ENCODE peak calls at places on chromosomes 3 and 15, in ten cellular contexts. U is GM12891, Z is HepG2, E is transverse colon, A is HL-60, B is HCT116, T is stomach, Y is GM12878, X is breast epithelium, G is sigmoid colon. J is an unnamed sample.

GRCh38 chr3:153291052-153291689 is 129.1 kb downstream of the RAP2B start:
- DNase-seq in U (no peak), G (no peak), T (no peak), X (no peak), B (peak), E (no peak), A (peak), Y (no peak), Z (peak), J (no peak)

GRCh38 chr3:74883690-74884089 is 269.2 kb upstream of the CNTN3 start:
- DNase-seq in E (no peak), Z (peak), B (no peak), A (no peak), G (no peak), T (no peak), Y (no peak), U (no peak), X (no peak), J (no peak)

GRCh38 chr3:188220988-188221818 is 67.2 kb downstream of the LPP start:
- DNase-seq in X (no peak), Z (peak), U (no peak), A (no peak), T (no peak), Y (no peak), B (no peak), G (peak), E (peak), J (no peak)

GRCh38 chr15:67832031-67832551 is 6.8 kb downstream of the SKOR1 start:
- DNase-seq in E (no peak), X (no peak), T (no peak), U (no peak), G (peak), Z (no peak), A (peak), B (no peak), Y (no peak), J (no peak)

GRCh38 chr3:81554348-81554747 is 207.1 kb downstream of the GBE1 start:
- DNase-seq in A (no peak), T (no peak), E (no peak), G (no peak), X (no peak), Z (peak), B (no peak), Y (no peak), U (no peak), J (no peak)

GRCh38 chr3:187136936-187137335 is 2.4 kb downstream of the RPL39L start:
- DNase-seq in Z (no peak), Y (no peak), E (no peak), G (no peak), A (no peak), U (no peak), T (no peak), X (no peak), B (peak), J (no peak)

GRCh38 chr3:151581046-151581445 is 120.2 kb upstream of the IGSF10 start:
- DNase-seq in X (no peak), Z (no peak), B (no peak), U (no peak), T (no peak), A (no peak), Y (no peak), E (no peak), G (no peak), J (no peak)

GRCh38 chr15:80251505-80252280 is at the start of gene CTXND1:
- DNase-seq in E (no peak), G (peak), A (no peak), X (no peak), T (no peak), Z (no peak), U (no peak), B (no peak), Y (no peak), J (peak)

GRCh38 chr3:28916713-28917499 is 364.0 kb upstream of the RBMS3 start:
- DNase-seq in B (no peak), G (peak), X (peak), U (no peak), Y (peak), A (no peak), E (peak), Z (no peak), T (peak), J (no peak)

GRCh38 chr3:88000853-88001252 is 58.0 kb downstream of the CGGBP1 start:
- DNase-seq in B (no peak), U (no peak), Z (no peak), E (peak), Y (no peak), G (no peak), X (no peak), T (no peak), A (peak), J (no peak)

GRCh38 chr3:195868866-195869412 is 39.4 kb downstream of the TNK2 start:
- DNase-seq in U (no peak), T (no peak), G (peak), X (no peak), Y (no peak), Z (no peak), B (no peak), E (no peak), A (no peak), J (no peak)

GRCh38 chr3:140166908-140167599 is 232.1 kb downstream of the CLSTN2 start:
- DNase-seq in X (no peak), T (no peak), E (no peak), G (no peak), B (no peak), U (no peak), A (no peak), Z (no peak), Y (no peak), J (no peak)

GRCh38 chr15:65914981-65915925 is 46.0 kb downstream of the RAB11A start:
- DNase-seq in G (no peak), Z (no peak), T (peak), X (no peak), B (no peak), Y (no peak), E (no peak), U (no peak), A (no peak), J (no peak)

GRCh38 chr3:159760056-159760455 is 228.6 kb upstream of the IL12A start:
- DNase-seq in Z (no peak), Y (no peak), U (no peak), A (no peak), X (no peak), E (no peak), G (no peak), B (no peak), T (no peak), J (no peak)

GRCh38 chr15:26032162-26032846 is 169.2 kb upstream of the ATP10A start:
- DNase-seq in A (no peak), E (no peak), Z (no peak), X (no peak), T (no peak), U (no peak), B (no peak), G (no peak), Y (no peak), J (no peak)

GRCh38 chr3:53158700-53159414 is 2.2 kb upstream of the PRKCD start:
- DNase-seq in Z (no peak), U (no peak), T (no peak), B (no peak), A (peak), G (no peak), E (no peak), Y (no peak), X (no peak), J (no peak)

GRCh38 chr3:64824281-64824980 is 136.6 kb upstream of the ADAMTS9 start:
- DNase-seq in A (no peak), U (no peak), T (no peak), X (no peak), G (no peak), Y (no peak), B (no peak), E (no peak), Z (no peak), J (no peak)

GRCh38 chr3:133161666-133162065 is 123.5 kb downstream of the TMEM108 start:
- DNase-seq in B (no peak), Z (no peak), E (no peak), T (no peak), X (no peak), U (no peak), G (no peak), Y (no peak), A (no peak), J (no peak)

GRCh38 chr3:4765212-4765611 is 214.0 kb upstream of the BHLHE40 start:
- DNase-seq in E (no peak), T (no peak), Y (no peak), G (no peak), U (no peak), B (no peak), X (no peak), A (no peak), Z (no peak), J (no peak)

GRCh38 chr15:79427781-79428598 is 4.1 kb upstream of the MINAR1 start:
- DNase-seq in X (no peak), U (no peak), E (no peak), Y (no peak), A (no peak), G (no peak), B (no peak), T (no peak), Z (no peak), J (no peak)

GRCh38 chr3:107001635-107002034 is 375.6 kb upstream of the CCDC54 start:
- DNase-seq in Z (no peak), T (no peak), A (no peak), X (no peak), G (no peak), B (no peak), U (no peak), E (no peak), Y (no peak), J (no peak)

GRCh38 chr3:66822059-66823009 is 175.8 kb upstream of the KBTBD8 start:
- DNase-seq in U (peak), G (peak), B (peak), Z (peak), A (peak), Y (peak), X (peak), E (peak), T (peak), J (peak)

GRCh38 chr3:188978772-188979171 is 193.0 kb upstream of the TPRG1 start:
- DNase-seq in B (no peak), A (no peak), Z (peak), E (no peak), X (no peak), U (no peak), G (peak), Y (no peak), T (no peak), J (no peak)

GRCh38 chr15:90708516-90708915 is 8.6 kb upstream of the BLM start:
- DNase-seq in A (no peak), X (no peak), G (no peak), Y (no peak), Z (no peak), E (no peak), T (no peak), B (no peak), U (no peak), J (no peak)

GRCh38 chr15:90703455-90703854 is 13.7 kb upstream of the BLM start:
- DNase-seq in T (no peak), A (no peak), G (no peak), B (no peak), Z (no peak), Y (no peak), E (no peak), U (no peak), X (no peak), J (no peak)

GRCh38 chr15:90709278-90709677 is 7.9 kb upstream of the BLM start:
- DNase-seq in G (no peak), Y (no peak), E (no peak), A (no peak), U (no peak), X (no peak), Z (no peak), B (no peak), T (no peak), J (no peak)

GRCh38 chr15:90705212-90705611 is 11.9 kb upstream of the BLM start:
- DNase-seq in A (no peak), G (no peak), E (no peak), X (no peak), Y (no peak), Z (no peak), T (no peak), B (no peak), U (no peak), J (no peak)

GRCh38 chr15:90706394-90707327 is 10.5 kb upstream of the BLM start:
- DNase-seq in E (no peak), T (no peak), Y (no peak), B (no peak), X (no peak), G (no peak), A (no peak), Z (no peak), U (no peak), J (no peak)
- TF ChIP-seq POLR2AphosphoS5 in E (no peak), T (no peak), Y (no peak), B (no peak), X (no peak), G (no peak), A (no peak), Z (no peak), U (no peak), J (no peak)

GRCh38 chr15:91258436-91258779 is 158.4 kb downstream of the SV2B start:
- DNase-seq in U (no peak), B (no peak), Z (no peak), T (no peak), Y (no peak), X (no peak), E (no peak), A (peak), G (no peak), J (no peak)

GRCh38 chr15:91264651-91265351 is 164.7 kb downstream of the SV2B start:
- DNase-seq in A (peak), U (no peak), E (no peak), G (no peak), T (no peak), Z (no peak), B (no peak), X (no peak), Y (no peak), J (no peak)

GRCh38 chr15:91257755-91258435 is 157.8 kb downstream of the SV2B start:
- DNase-seq in X (no peak), T (no peak), U (no peak), Z (no peak), A (peak), E (no peak), B (no peak), G (no peak), Y (no peak), J (no peak)

GRCh38 chr15:91263632-91264477 is 163.8 kb downstream of the SV2B start:
- DNase-seq in E (peak), B (no peak), A (peak), G (peak), Z (no peak), Y (no peak), X (peak), U (no peak), T (no peak), J (no peak)

GRCh38 chr15:91261345-91261744 is 161.3 kb downstream of the SV2B start:
- DNase-seq in Y (no peak), B (no peak), A (no peak), T (no peak), U (no peak), G (no peak), X (no peak), Z (no peak), E (no peak), J (no peak)
- TF ChIP-seq POLR2AphosphoS5 in Y (no peak), B (no peak), A (no peak), T (no peak), U (no peak), G (no peak), X (no peak), Z (no peak), E (no peak), J (no peak)

DNA sequence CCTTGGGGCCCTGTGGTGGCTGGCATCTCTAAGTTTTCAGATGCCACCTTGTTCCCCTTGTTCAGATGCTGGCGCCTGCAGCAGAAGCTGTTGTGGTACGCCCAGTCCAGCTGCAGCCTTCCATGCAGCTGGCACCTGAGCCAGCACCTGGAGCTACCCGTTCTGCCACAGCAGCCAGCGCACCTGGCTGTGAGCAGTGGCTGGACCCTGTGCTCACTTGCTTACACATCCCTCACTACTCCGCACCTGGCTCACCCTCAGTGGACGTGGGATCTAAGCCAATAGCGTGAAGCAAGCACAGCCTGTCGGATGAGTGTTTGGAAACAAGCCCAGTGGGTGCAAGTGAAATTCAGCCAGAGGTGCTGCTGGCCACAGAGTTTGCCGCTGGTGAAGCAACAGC is 607.5 kb upstream of the BCHE start:
- DNase-seq in T (no peak), E (no peak), X (peak), B (no peak), G (no peak), U (no peak), Y (no peak), A (no peak), Z (no peak), J (no peak)
- TF ChIP-seq POLR2AphosphoS5 in T (no peak), E (no peak), X (no peak), B (no peak), G (no peak), U (no peak), Y (no peak), A (no peak), Z (no peak), J (no peak)

DNA sequence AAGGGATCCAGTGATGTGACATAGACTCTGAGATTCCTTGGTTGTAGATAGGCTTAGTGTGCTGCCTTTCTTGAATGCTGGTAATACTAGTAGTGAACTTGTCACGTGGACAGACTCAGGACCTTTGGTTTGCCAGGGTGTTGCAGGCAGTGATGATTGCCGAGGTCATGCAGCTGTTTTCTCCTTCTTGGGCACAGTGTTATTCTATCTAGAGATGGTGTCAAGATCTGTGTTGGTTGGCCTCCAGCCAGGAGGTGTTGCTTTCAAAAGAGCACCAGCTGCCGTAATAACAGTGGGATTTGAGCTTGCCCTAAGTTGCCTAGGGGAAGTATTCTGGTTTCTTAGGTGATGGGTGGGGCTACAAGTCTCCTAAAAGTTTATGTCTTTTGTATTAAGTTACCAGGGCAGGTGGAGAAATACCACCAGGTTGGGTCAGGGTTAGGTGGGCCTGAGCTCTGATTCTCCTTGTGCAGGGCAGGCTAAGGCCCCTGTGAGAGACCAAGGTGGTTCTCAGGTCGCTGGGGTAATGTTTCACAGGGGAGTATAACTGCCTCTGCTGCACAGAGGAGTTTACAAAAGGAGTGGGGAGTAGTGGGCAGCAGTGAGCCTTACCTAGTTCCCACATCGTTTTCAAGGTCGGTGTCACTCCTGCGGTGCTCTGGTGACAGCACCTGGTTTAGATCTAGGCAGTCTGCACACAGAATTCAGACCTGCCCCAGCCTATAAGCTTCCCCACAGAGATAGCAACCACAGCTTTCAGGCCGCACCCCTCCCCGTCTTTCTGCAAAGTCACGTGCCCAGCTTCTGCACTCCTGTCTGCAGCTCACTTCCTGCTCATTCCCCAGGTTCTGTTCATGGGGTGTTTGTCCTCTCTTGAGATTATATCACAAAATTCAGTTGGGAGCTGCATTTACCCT is 350.3 kb downstream of the DOCK3 start:
- DNase-seq in U (no peak), Z (no peak), A (peak), T (peak), E (peak), Y (no peak), G (no peak), B (no peak), X (peak), J (no peak)
- TF ChIP-seq POLR2AphosphoS5 in U (no peak), Z (no peak), A (no peak), T (no peak), E (no peak), Y (no peak), G (no peak), B (no peak), X (no peak), J (no peak)

GRCh38 chr3:181329024-181329423 is 339.5 kb upstream of the DNAJC19 start:
- DNase-seq in B (no peak), A (no peak), Z (no peak), Y (no peak), E (no peak), X (no peak), T (no peak), G (no peak), U (no peak), J (no peak)
- TF ChIP-seq POLR2AphosphoS5 in B (no peak), A (no peak), Z (no peak), Y (no peak), E (no peak), X (no peak), T (no peak), G (no peak), U (no peak), J (no peak)

GRCh38 chr15:85482896-85483295 is 102.5 kb downstream of the AKAP13 start:
- DNase-seq in E (no peak), X (no peak), T (no peak), A (peak), U (no peak), Z (no peak), G (no peak), B (no peak), Y (no peak), J (no peak)

GRCh38 chr15:85488997-85489396 is 108.6 kb downstream of the AKAP13 start:
- DNase-seq in E (no peak), X (no peak), U (no peak), G (no peak), Z (no peak), Y (no peak), A (no peak), T (no peak), B (no peak), J (no peak)

GRCh38 chr15:85480923-85481322 is 100.5 kb downstream of the AKAP13 start:
- DNase-seq in Y (no peak), G (no peak), X (no peak), U (no peak), B (no peak), A (no peak), E (no peak), T (no peak), Z (no peak), J (no peak)

GRCh38 chr15:85489773-85490493 is 109.5 kb downstream of the AKAP13 start:
- DNase-seq in Y (no peak), X (no peak), A (no peak), E (no peak), Z (no peak), B (no peak), U (no peak), T (no peak), G (no peak), J (no peak)

GRCh38 chr15:85485956-85486567 is 105.7 kb downstream of the AKAP13 start:
- DNase-seq in A (peak), X (peak), Z (peak), U (peak), Y (peak), E (peak), B (peak), T (peak), G (no peak), J (no peak)
- TF ChIP-seq POLR2AphosphoS5 in A (no peak), X (no peak), Z (no peak), U (no peak), Y (no peak), E (no peak), B (no peak), T (peak), G (no peak), J (no peak)